ENCODE peak calls at places on chromosomes 3 and 15, in ten cellular contexts. One of them, this sample, is unnamed.

GRCh38 chr3:195052939-195053338 is 218.0 kb downstream of the XXYLT1 start:
- ATAC-seq in GM12878: no peak
- ATAC-seq in activated CD8-positive, alpha-beta T cell treated with anti-CD3 and anti-CD28 coated beads, Interleukin-2, amount 10 ng/mL, durations not matched to agents 7 days and 5 days: no peak
- ATAC-seq in left lung: no peak
- ATAC-seq in Panc1: no peak
- ATAC-seq in SK-N-SH treated with all-trans-retinoic acid at 6 μM for 48 hours: no peak
- ATAC-seq in aorta: no peak
- ATAC-seq in psoas muscle: no peak
- ATAC-seq in lung: no peak
- ATAC-seq in pancreas: no peak
- ATAC-seq in this sample: no peak

GRCh38 chr15:51281368-51281967 is 56.9 kb downstream of the CYP19A1 start:
- ATAC-seq in activated CD8-positive, alpha-beta T cell treated with anti-CD3 and anti-CD28 coated beads, Interleukin-2, amount 10 ng/mL, durations not matched to agents 7 days and 5 days: no peak
- ATAC-seq in left lung: peak; percentile 97
- ATAC-seq in aorta: peak; percentile 90
- ATAC-seq in Panc1: peak; percentile 83
- ATAC-seq in GM12878: peak; percentile 93
- ATAC-seq in SK-N-SH treated with all-trans-retinoic acid at 6 μM for 48 hours: peak; percentile 89
- ATAC-seq in psoas muscle: peak; percentile 78
- ATAC-seq in lung: no peak
- ATAC-seq in pancreas: peak; percentile 97
- ATAC-seq in this sample: no peak

GRCh38 chr3:4948395-4948794 is 30.8 kb upstream of the BHLHE40 start:
- ATAC-seq in psoas muscle: no peak
- ATAC-seq in activated CD8-positive, alpha-beta T cell treated with anti-CD3 and anti-CD28 coated beads, Interleukin-2, amount 10 ng/mL, durations not matched to agents 7 days and 5 days: no peak
- ATAC-seq in Panc1: no peak
- ATAC-seq in SK-N-SH treated with all-trans-retinoic acid at 6 μM for 48 hours: no peak
- ATAC-seq in left lung: no peak
- ATAC-seq in pancreas: no peak
- ATAC-seq in lung: no peak
- ATAC-seq in GM12878: no peak
- ATAC-seq in aorta: no peak
- ATAC-seq in this sample: no peak

GRCh38 chr15:64690578-64691296 is 84.7 kb downstream of the RBPMS2 start:
- ATAC-seq in SK-N-SH treated with all-trans-retinoic acid at 6 μM for 48 hours: no peak
- ATAC-seq in aorta: no peak
- ATAC-seq in GM12878: peak; percentile 25
- ATAC-seq in activated CD8-positive, alpha-beta T cell treated with anti-CD3 and anti-CD28 coated beads, Interleukin-2, amount 10 ng/mL, durations not matched to agents 7 days and 5 days: no peak
- ATAC-seq in Panc1: no peak
- ATAC-seq in lung: no peak
- ATAC-seq in psoas muscle: peak; percentile 11
- ATAC-seq in pancreas: no peak
- ATAC-seq in left lung: no peak
- ATAC-seq in this sample: no peak

GRCh38 chr3:128813003-128813564 is 66.3 kb upstream of the ACAD9 start:
- ATAC-seq in aorta: peak; percentile 47
- ATAC-seq in left lung: no peak
- ATAC-seq in GM12878: no peak
- ATAC-seq in activated CD8-positive, alpha-beta T cell treated with anti-CD3 and anti-CD28 coated beads, Interleukin-2, amount 10 ng/mL, durations not matched to agents 7 days and 5 days: no peak
- ATAC-seq in lung: no peak
- ATAC-seq in psoas muscle: no peak
- ATAC-seq in SK-N-SH treated with all-trans-retinoic acid at 6 μM for 48 hours: no peak
- ATAC-seq in Panc1: no peak
- ATAC-seq in pancreas: no peak
- ATAC-seq in this sample: no peak

GRCh38 chr3:149472393-149472792 is 2.1 kb upstream of the TM4SF4 start:
- ATAC-seq in SK-N-SH treated with all-trans-retinoic acid at 6 μM for 48 hours: peak; percentile 67
- ATAC-seq in left lung: no peak
- ATAC-seq in lung: no peak
- ATAC-seq in psoas muscle: peak; percentile 81
- ATAC-seq in activated CD8-positive, alpha-beta T cell treated with anti-CD3 and anti-CD28 coated beads, Interleukin-2, amount 10 ng/mL, durations not matched to agents 7 days and 5 days: no peak
- ATAC-seq in pancreas: no peak
- ATAC-seq in aorta: no peak
- ATAC-seq in GM12878: no peak
- ATAC-seq in Panc1: no peak
- ATAC-seq in this sample: no peak

GRCh38 chr15:36356978-36357582 is 222.3 kb upstream of the CDIN1 start:
- ATAC-seq in Panc1: no peak
- ATAC-seq in GM12878: no peak
- ATAC-seq in activated CD8-positive, alpha-beta T cell treated with anti-CD3 and anti-CD28 coated beads, Interleukin-2, amount 10 ng/mL, durations not matched to agents 7 days and 5 days: no peak
- ATAC-seq in lung: peak; percentile 27
- ATAC-seq in psoas muscle: no peak
- ATAC-seq in SK-N-SH treated with all-trans-retinoic acid at 6 μM for 48 hours: peak; percentile 83
- ATAC-seq in left lung: peak; percentile 81
- ATAC-seq in aorta: peak; percentile 89
- ATAC-seq in pancreas: peak; percentile 53
- ATAC-seq in this sample: no peak

GRCh38 chr15:71809346-71809745 is 1.0 kb upstream of the NR2E3 start:
- ATAC-seq in activated CD8-positive, alpha-beta T cell treated with anti-CD3 and anti-CD28 coated beads, Interleukin-2, amount 10 ng/mL, durations not matched to agents 7 days and 5 days: no peak
- ATAC-seq in GM12878: no peak
- ATAC-seq in SK-N-SH treated with all-trans-retinoic acid at 6 μM for 48 hours: no peak
- ATAC-seq in left lung: no peak
- ATAC-seq in aorta: no peak
- ATAC-seq in pancreas: no peak
- ATAC-seq in psoas muscle: no peak
- ATAC-seq in lung: no peak
- ATAC-seq in Panc1: no peak
- ATAC-seq in this sample: no peak

GRCh38 chr15:91670108-91670507 is 183.4 kb upstream of the SLCO3A1 start:
- ATAC-seq in aorta: no peak
- ATAC-seq in pancreas: no peak
- ATAC-seq in left lung: no peak
- ATAC-seq in GM12878: no peak
- ATAC-seq in activated CD8-positive, alpha-beta T cell treated with anti-CD3 and anti-CD28 coated beads, Interleukin-2, amount 10 ng/mL, durations not matched to agents 7 days and 5 days: no peak
- ATAC-seq in Panc1: no peak
- ATAC-seq in SK-N-SH treated with all-trans-retinoic acid at 6 μM for 48 hours: no peak
- ATAC-seq in psoas muscle: no peak
- ATAC-seq in lung: no peak
- ATAC-seq in this sample: no peak

GRCh38 chr3:48820626-48821324 is 26.9 kb downstream of the PRKAR2A start:
- ATAC-seq in Panc1: no peak
- ATAC-seq in aorta: no peak
- ATAC-seq in SK-N-SH treated with all-trans-retinoic acid at 6 μM for 48 hours: peak; percentile 73
- ATAC-seq in left lung: no peak
- ATAC-seq in activated CD8-positive, alpha-beta T cell treated with anti-CD3 and anti-CD28 coated beads, Interleukin-2, amount 10 ng/mL, durations not matched to agents 7 days and 5 days: no peak
- ATAC-seq in pancreas: peak; percentile 17
- ATAC-seq in psoas muscle: peak; percentile 63
- ATAC-seq in lung: no peak
- ATAC-seq in GM12878: no peak
- ATAC-seq in this sample: no peak

GRCh38 chr15:77224352-77224751 is 153.4 kb upstream of the TSPAN3 start:
- ATAC-seq in SK-N-SH treated with all-trans-retinoic acid at 6 μM for 48 hours: peak; percentile 42
- ATAC-seq in left lung: peak; percentile 36
- ATAC-seq in aorta: no peak
- ATAC-seq in GM12878: no peak
- ATAC-seq in psoas muscle: no peak
- ATAC-seq in activated CD8-positive, alpha-beta T cell treated with anti-CD3 and anti-CD28 coated beads, Interleukin-2, amount 10 ng/mL, durations not matched to agents 7 days and 5 days: peak; percentile 63
- ATAC-seq in lung: no peak
- ATAC-seq in Panc1: no peak
- ATAC-seq in pancreas: no peak
- ATAC-seq in this sample: no peak

GRCh38 chr3:177530908-177531307 is 333.6 kb upstream of the TBL1XR1 start:
- ATAC-seq in Panc1: no peak
- ATAC-seq in GM12878: no peak
- ATAC-seq in activated CD8-positive, alpha-beta T cell treated with anti-CD3 and anti-CD28 coated beads, Interleukin-2, amount 10 ng/mL, durations not matched to agents 7 days and 5 days: no peak
- ATAC-seq in psoas muscle: no peak
- ATAC-seq in left lung: no peak
- ATAC-seq in pancreas: no peak
- ATAC-seq in aorta: no peak
- ATAC-seq in SK-N-SH treated with all-trans-retinoic acid at 6 μM for 48 hours: no peak
- ATAC-seq in lung: no peak
- ATAC-seq in this sample: no peak

This sample was measured in stimulated activated memory B cell treated with anti-CD40 and anti-IgM and Interleukin-4, amounts not matched to agents 10 μg/mL and 1 μg/mL and 100 μg/mL, for 72 hours.